ENCODE peak calls at places on chromosome 17, in nine cellular contexts. I is RCC 7860; C is fibroblast of lung; S is stimulated activated CD8-positive, alpha-beta memory T cell treated with anti-CD3 and anti-CD28 coated beads, Interleukin-4, amount 100 ng/mL, for 24 hours; M is left colon; D is naive thymus-derived CD8-positive, alpha-beta T cell; O is PC-3; L is activated effector memory CD4-positive, alpha-beta T cell treated with anti-CD3 and anti-CD28 coated beads, Interleukin-2, amount 50 U/mL, for 16 hours; U is stimulated activated CD4-positive, alpha-beta T cell treated with anti-CD3 and anti-CD28 coated beads, Interleukin-15, amount 100 ng/mL, for 1 hour. G is an unnamed sample.

GRCh38 chr17:79356839-79357447 is 253.9 kb downstream of the RBFOX3 start:
- DNase-seq in I (no peak), C (no peak), S (no peak), M (no peak), D (no peak), O (no peak), L (no peak), U (no peak), G (no peak)

GRCh38 chr17:82405051-82405450 is 13.1 kb upstream of the HEXD start:
- DNase-seq in I (no peak), C (no peak), S (no peak), M (no peak), D (no peak), O (no peak), L (no peak), U (no peak), G (no peak)

GRCh38 chr17:64336760-64337413 is 53.8 kb downstream of the PECAM1 start:
- DNase-seq in I (no peak), C (no peak), S (no peak), M (no peak), D (no peak), O (no peak), L (no peak), U (no peak), G (no peak)

GRCh38 chr17:79201536-79202227 is 127.1 kb downstream of the ENGASE start:
- DNase-seq in I (peak), C (no peak), S (no peak), M (no peak), D (no peak), O (peak), L (no peak), U (no peak), G (no peak)

GRCh38 chr17:83101805-83102480 is 22.5 kb downstream of the METRNL start:
- DNase-seq in I (peak), C (no peak), S (no peak), M (no peak), D (no peak), O (no peak), L (no peak), U (no peak), G (no peak)

GRCh38 chr17:70608193-70608592 is 438.9 kb downstream of the KCNJ2 start:
- DNase-seq in I (peak), C (no peak), S (no peak), M (no peak), D (no peak), O (peak), L (no peak), U (no peak), G (no peak)

GRCh38 chr17:17975441-17975840 is 2.8 kb downstream of the DRC3 start:
- DNase-seq in I (no peak), C (no peak), S (no peak), M (no peak), D (no peak), O (no peak), L (no peak), U (no peak), G (no peak)

GRCh38 chr17:3845361-3845753 is 689 bp downstream of the NCBP3 start:
- DNase-seq in I (peak), C (peak), S (peak), M (no peak), D (no peak), O (no peak), L (peak), U (no peak), G (no peak)

GRCh38 chr17:65584604-65585521 is 23.4 kb upstream of the AXIN2 start:
- DNase-seq in I (no peak), C (no peak), S (no peak), M (no peak), D (no peak), O (peak), L (no peak), U (no peak), G (no peak)

GRCh38 chr17:45906237-45906636 is 11.9 kb downstream of the MAPT start:
- DNase-seq in I (no peak), C (no peak), S (no peak), M (no peak), D (no peak), O (no peak), L (no peak), U (no peak), G (no peak)

GRCh38 chr17:51909971-51910370 is 248.5 kb downstream of the CA10 start:
- DNase-seq in I (no peak), C (no peak), S (no peak), M (no peak), D (no peak), O (no peak), L (no peak), U (no peak), G (no peak)

GRCh38 chr17:50396261-50397110 is 837 bp downstream of the LRRC59 start:
- DNase-seq in I (peak), C (peak), S (peak), M (peak), D (no peak), O (peak), L (peak), U (no peak), G (no peak)

GRCh38 chr17:38363016-38363415 is 11.4 kb downstream of the SOCS7 start:
- DNase-seq in I (no peak), C (no peak), S (no peak), M (no peak), D (no peak), O (no peak), L (no peak), U (no peak), G (no peak)

GRCh38 chr17:29216856-29217255 is 29.8 kb upstream of the CRYBA1 start:
- DNase-seq in I (no peak), C (no peak), S (no peak), M (no peak), D (no peak), O (no peak), L (no peak), U (no peak), G (no peak)

GRCh38 chr17:38743556-38744171 is 4.5 kb downstream of the PCGF2 start:
- DNase-seq in I (no peak), C (no peak), S (no peak), M (peak), D (no peak), O (no peak), L (no peak), U (no peak), G (no peak)

GRCh38 chr17:30360396-30360795 is 18.3 kb upstream of the CPD start:
- DNase-seq in I (no peak), C (no peak), S (no peak), M (no peak), D (no peak), O (no peak), L (no peak), U (no peak), G (no peak)

GRCh38 chr17:3750926-3751325 is 27.2 kb downstream of the HASPIN start:
- DNase-seq in I (no peak), C (no peak), S (no peak), M (no peak), D (peak), O (no peak), L (peak), U (no peak), G (no peak)